ENCODE peak calls at places on chromosomes 11 and 22, in five cellular contexts. V is body of pancreas, F is HL-60, H is upper lobe of right lung, N is colonic mucosa. I is an unnamed sample.

GRCh38 chr22:49392247-49392646 is 435.4 kb downstream of the BRD1 start:
- DNase-seq in F (no peak), N (no peak), V (no peak), H (no peak), I (no peak)

GRCh38 chr22:43207386-43207785 is 20.5 kb upstream of the TTLL12 start:
- DNase-seq in N (no peak), F (no peak), V (no peak), H (no peak), I (no peak)

GRCh38 chr22:36221799-36222751 is 17.3 kb downstream of the APOL2 start:
- DNase-seq in V (peak; percentile 49), H (no peak), N (peak; percentile 41), F (no peak), I (no peak)

GRCh38 chr11:45805305-45806071 is 539 bp downstream of the SLC35C1 start:
- DNase-seq in V (peak; percentile 49), F (peak; percentile 79), H (peak; percentile 72), N (no peak), I (no peak)

GRCh38 chr22:26781591-26781990 is 124.2 kb downstream of the MIAT start:
- DNase-seq in H (no peak), V (no peak), N (no peak), F (no peak), I (no peak)

GRCh38 chr11:121564948-121565684 is 112.3 kb upstream of the SORL1-AS1 start:
- DNase-seq in H (no peak), F (no peak), N (no peak), V (no peak), I (no peak)

GRCh38 chr22:28014141-28015055 is 95.3 kb upstream of the PITPNB start:
- DNase-seq in F (no peak), V (no peak), N (no peak), H (peak; percentile 61), I (no peak)

GRCh38 chr11:116035972-116036371 is 531.8 kb upstream of the CADM1 start:
- DNase-seq in N (no peak), V (no peak), H (no peak), F (no peak), I (no peak)

GRCh38 chr22:27800250-27801131 is 1.1 kb downstream of the MN1 start:
- DNase-seq in N (no peak), F (no peak), V (no peak), H (no peak), I (no peak)

GRCh38 chr11:36056160-36056751 is 112.4 kb downstream of the LDLRAD3 start:
- DNase-seq in F (peak; percentile 10), H (no peak), N (peak; percentile 22), V (peak; percentile 57), I (no peak)
- TF ChIP-seq CTCF in F (peak; percentile 33), H (peak; percentile 43), N (peak; percentile 21), V (peak; percentile 57), I (peak; percentile 76)

GRCh38 chr11:1233351-1234053 is 10.6 kb downstream of the MUC5B start:
- DNase-seq in N (peak; percentile 88), V (no peak), F (no peak), H (peak; percentile 42), I (no peak)
- TF ChIP-seq CTCF in N (peak; percentile 36), V (no peak), F (no peak), H (no peak), I (no peak)

GRCh38 chr22:29344137-29344536 is 28.6 kb upstream of the RASL10A start:
- DNase-seq in F (no peak), H (peak; percentile 87), V (peak; percentile 85), N (no peak), I (no peak)

GRCh38 chr22:29342177-29342576 is 26.7 kb upstream of the RASL10A start:
- DNase-seq in V (no peak), N (no peak), F (no peak), H (no peak), I (no peak)

GRCh38 chr22:29343313-29343805 is 27.9 kb upstream of the RASL10A start:
- DNase-seq in H (peak; percentile 85), N (no peak), F (no peak), V (peak; percentile 84), I (no peak)

GRCh38 chr22:29341849-29342127 is 26.3 kb upstream of the RASL10A start:
- DNase-seq in F (no peak), H (no peak), N (no peak), V (no peak), I (no peak)

GRCh38 chr22:29342577-29343312 is 27.2 kb upstream of the RASL10A start:
- DNase-seq in N (no peak), F (no peak), H (no peak), V (peak; percentile 66), I (no peak)
- TF ChIP-seq CTCF in N (no peak), F (no peak), H (no peak), V (no peak), I (no peak)

GRCh38 chr11:125562430-125562829 is 6.8 kb upstream of the EI24 start:
- DNase-seq in F (no peak), H (no peak), V (no peak), N (no peak), I (no peak)
- TF ChIP-seq CTCF in F (no peak), H (no peak), V (no peak), N (no peak), I (no peak)

GRCh38 chr11:20712912-20713311 is 43.5 kb downstream of the NELL1 start:
- DNase-seq in F (no peak), N (no peak), V (no peak), H (no peak), I (no peak)
- TF ChIP-seq CTCF in F (no peak), N (no peak), V (no peak), H (no peak), I (no peak)

GRCh38 chr11:880447-880846 is 30.2 kb downstream of the CHID1 start:
- DNase-seq in N (no peak), V (no peak), H (no peak), F (no peak), I (no peak)
- TF ChIP-seq CTCF in N (no peak), V (no peak), H (no peak), F (no peak), I (no peak)

GRCh38 chr11:106132582-106133354 is 55.3 kb downstream of the AASDHPPT start:
- DNase-seq in V (no peak), N (no peak), F (no peak), H (no peak), I (no peak)

GRCh38 chr11:106131998-106132397 is 54.5 kb downstream of the AASDHPPT start:
- DNase-seq in H (no peak), V (no peak), F (no peak), N (no peak), I (no peak)

GRCh38 chr11:106137758-106138157 is 60.3 kb downstream of the AASDHPPT start:
- DNase-seq in F (no peak), N (no peak), H (no peak), V (no peak), I (no peak)

GRCh38 chr11:106137061-106137460 is 59.6 kb downstream of the AASDHPPT start:
- DNase-seq in F (no peak), V (no peak), H (no peak), N (no peak), I (no peak)

GRCh38 chr11:106133529-106133928 is 56.1 kb downstream of the AASDHPPT start:
- DNase-seq in V (no peak), F (no peak), H (no peak), N (no peak), I (no peak)
- TF ChIP-seq CTCF in V (no peak), F (no peak), H (no peak), N (no peak), I (peak; percentile 29)

GRCh38 chr11:35651263-35651662 is 11.3 kb upstream of the TRIM44 start:
- DNase-seq in V (no peak), H (no peak), N (no peak), F (no peak), I (no peak)
- TF ChIP-seq CTCF in V (no peak), H (no peak), N (no peak), F (no peak), I (no peak)

GRCh38 chr11:119602745-119603373 is 126.1 kb downstream of the NECTIN1 start:
- DNase-seq in N (no peak), V (no peak), F (no peak), H (no peak), I (no peak)
- TF ChIP-seq CTCF in N (no peak), V (no peak), F (no peak), H (no peak), I (peak; percentile 24)